ENCODE peak calls at places on chromosome 2, in seven cellular contexts. B, Y, F, W, G, C and S are unnamed samples.
A peak's percentile ranks its signal among the peaks of the same experiment; 100 is the strongest.

GRCh38 chr2:24950100-24950499 is 21.7 kb downstream of the DNAJC27 start:
- DNase-seq in G (no peak), W (no peak), C (no peak), B (no peak), F (no peak), Y (no peak), S (no peak)

GRCh38 chr2:241441492-241441891 is 66.9 kb downstream of the STK25 start:
- DNase-seq in W (no peak), F (no peak), G (no peak), C (no peak), B (no peak), Y (no peak), S (peak; percentile 72)

GRCh38 chr2:24576617-24577016 is 85.6 kb downstream of the NCOA1 start:
- DNase-seq in G (no peak), W (no peak), F (no peak), C (no peak), B (no peak), Y (no peak), S (peak; percentile 71)

GRCh38 chr2:108621087-108621559 is 86.9 kb downstream of the LIMS1 start:
- DNase-seq in G (no peak), F (peak; percentile 40), Y (peak; percentile 75), C (no peak), B (no peak), W (no peak), S (peak; percentile 88)

GRCh38 chr2:12177052-12177994 is 430.9 kb downstream of the LPIN1 start:
- DNase-seq in C (peak; percentile 77), B (peak; percentile 70), Y (peak; percentile 16), W (no peak), F (peak; percentile 95), G (peak; percentile 92), S (peak; percentile 74)

GRCh38 chr2:16373341-16373740 is 292.3 kb downstream of the CYRIA start:
- DNase-seq in B (no peak), G (peak; percentile 93), Y (no peak), F (no peak), W (no peak), C (no peak), S (no peak)

GRCh38 chr2:167271941-167272340 is 383.7 kb downstream of the XIRP2 start:
- DNase-seq in F (no peak), G (no peak), Y (no peak), W (no peak), C (no peak), B (no peak), S (no peak)

GRCh38 chr2:195471163-195471562 is 185.9 kb upstream of the SLC39A10 start:
- DNase-seq in W (no peak), Y (no peak), F (no peak), B (no peak), C (no peak), G (no peak), S (peak; percentile 8)

GRCh38 chr2:127083819-127084503 is 23.0 kb downstream of the BIN1 start:
- DNase-seq in F (peak; percentile 72), Y (no peak), W (peak; percentile 71), G (no peak), C (peak; percentile 99), B (peak; percentile 99), S (no peak)

GRCh38 chr2:31213883-31214637 is 3.3 kb downstream of the CAPN14 start:
- DNase-seq in F (peak; percentile 74), G (no peak), Y (no peak), C (no peak), B (no peak), W (no peak), S (no peak)

GRCh38 chr2:217689053-217689452 is 313.7 kb downstream of the TNS1 start:
- DNase-seq in G (no peak), F (no peak), W (no peak), B (no peak), Y (no peak), C (no peak), S (no peak)

GRCh38 chr2:65252640-65253039 is 25.0 kb downstream of the ACTR2 start:
- DNase-seq in B (no peak), W (no peak), F (no peak), Y (no peak), G (no peak), C (no peak), S (no peak)

GRCh38 chr2:1887915-1888314 is 143.6 kb upstream of the PXDN start:
- DNase-seq in C (no peak), W (no peak), Y (no peak), B (no peak), F (no peak), G (no peak), S (no peak)

GRCh38 chr2:176110975-176111663 is 4.0 kb downstream of the HOXD11 start:
- DNase-seq in C (peak; percentile 27), B (peak; percentile 67), F (no peak), Y (no peak), G (peak; percentile 66), W (peak; percentile 10), S (peak; percentile 48)

GRCh38 chr2:101162561-101163330 is 11.6 kb upstream of the TBC1D8 start:
- DNase-seq in Y (no peak), B (no peak), C (no peak), F (peak; percentile 48), G (no peak), W (no peak), S (no peak)

GRCh38 chr2:197805598-197806316 is 1.4 kb downstream of the PLCL1 start:
- DNase-seq in C (peak; percentile 38), B (no peak), G (no peak), F (no peak), W (no peak), Y (no peak), S (no peak)

GRCh38 chr2:112706170-112706664 is 14.6 kb upstream of the NT5DC4 start:
- DNase-seq in Y (peak; percentile 61), C (peak; percentile 76), B (no peak), F (peak; percentile 60), G (no peak), W (no peak), S (peak; percentile 85)

GRCh38 chr2:172998547-172998946 is 77.1 kb upstream of the MAP3K20 start:
- DNase-seq in G (no peak), W (no peak), F (peak; percentile 99), B (no peak), Y (no peak), C (no peak), S (no peak)

GRCh38 chr2:237487496-237487895 is 445 bp downstream of the MLPH start:
- DNase-seq in G (no peak), F (peak; percentile 52), W (no peak), C (no peak), Y (no peak), B (peak; percentile 33), S (no peak)

GRCh38 chr2:3251974-3252373 is 125.6 kb downstream of the EIPR1 start:
- DNase-seq in F (no peak), Y (no peak), C (no peak), B (no peak), G (no peak), W (no peak), S (no peak)

GRCh38 chr2:121705958-121706357 is 30.7 kb downstream of the NIFK start:
- DNase-seq in Y (no peak), C (no peak), F (no peak), B (no peak), G (no peak), W (no peak), S (no peak)

GRCh38 chr2:121709776-121710469 is 26.8 kb downstream of the NIFK start:
- DNase-seq in W (no peak), G (no peak), F (no peak), Y (no peak), B (no peak), C (no peak), S (no peak)

GRCh38 chr2:121707344-121707919 is 29.2 kb downstream of the NIFK start:
- DNase-seq in W (no peak), B (no peak), C (no peak), Y (no peak), F (peak; percentile 85), G (no peak), S (no peak)

GRCh38 chr2:121705390-121705789 is 31.3 kb downstream of the NIFK start:
- DNase-seq in C (no peak), Y (no peak), G (no peak), F (no peak), B (no peak), W (no peak), S (no peak)

GRCh38 chr2:121707920-121708361 is 28.7 kb downstream of the NIFK start:
- DNase-seq in B (no peak), Y (no peak), F (peak; percentile 76), C (no peak), G (no peak), W (no peak), S (no peak)
- TF ChIP-seq CTCF in B (no peak), Y (no peak), F (no peak), C (no peak), G (no peak), W (no peak), S (no peak)

DNA sequence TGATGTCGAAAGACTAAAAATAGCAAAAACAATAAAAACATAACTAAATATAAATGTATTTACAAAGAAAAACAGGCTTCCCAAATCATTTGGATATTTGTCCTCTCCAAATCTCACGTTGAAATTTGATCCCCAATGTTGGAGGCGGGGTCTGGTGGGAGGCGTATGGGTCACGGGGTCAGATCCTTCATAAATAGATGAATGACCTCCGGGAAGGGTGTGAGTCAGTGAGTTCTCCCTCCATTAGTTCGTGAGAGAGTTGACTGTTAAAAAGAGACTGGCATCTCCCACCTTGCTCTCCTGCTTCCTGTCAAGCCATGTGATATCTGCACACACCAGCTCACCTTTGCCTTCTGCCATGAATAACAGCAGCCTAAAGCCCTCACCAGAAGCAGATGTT is 703.0 kb downstream of the TMEM182 start:
- DNase-seq in W (no peak), G (no peak), B (no peak), F (no peak), C (no peak), Y (no peak), S (no peak)
- H3K4me3 ChIP-seq in W (no peak overlapping the region), G (no peak overlapping the region), B (no peak overlapping the region), F (no peak overlapping the region), C (no peak overlapping the region), Y (no peak overlapping the region), S (no peak overlapping the region)

GRCh38 chr2:206611736-206612135 is 30.6 kb upstream of the FAM237A start:
- DNase-seq in B (no peak), F (no peak), G (no peak), C (no peak), Y (no peak), W (no peak), S (no peak)

GRCh38 chr2:206614825-206615224 is 27.5 kb upstream of the FAM237A start:
- DNase-seq in F (no peak), Y (no peak), C (no peak), B (peak; percentile 2), G (no peak), W (no peak), S (no peak)

GRCh38 chr2:206616141-206616540 is 26.1 kb upstream of the FAM237A start:
- DNase-seq in C (peak; percentile 3), F (peak; percentile 61), Y (no peak), G (no peak), W (no peak), B (peak; percentile 5), S (no peak)

GRCh38 chr2:206619011-206619410 is 23.3 kb upstream of the FAM237A start:
- DNase-seq in B (no peak), Y (no peak), F (no peak), W (no peak), G (no peak), C (no peak), S (no peak)

GRCh38 chr2:206615417-206616089 is 26.7 kb upstream of the FAM237A start:
- DNase-seq in Y (no peak), W (no peak), F (no peak), C (no peak), B (no peak), G (no peak), S (no peak)
- TF ChIP-seq CTCF in Y (no peak), W (no peak), F (no peak), C (no peak), B (no peak), G (no peak), S (no peak)

GRCh38 chr2:60884795-60885194 is 3.4 kb downstream of the REL start:
- DNase-seq in F (no peak), B (peak; percentile 66), W (no peak), Y (no peak), G (no peak), C (peak; percentile 41), S (no peak)
- H3K4me3 ChIP-seq in F (peak overlapping the region; percentile 28), B (no peak overlapping the region), W (no peak overlapping the region), Y (peak overlapping the region; percentile 50), G (peak overlapping the region; percentile 2), C (peak overlapping the region; percentile 3), S (peak overlapping the region; percentile 87)